ENCODE peak calls at places on chromosomes 16 and 17, in six cellular contexts. A is endothelial cell of umbilical vein, H is lung, N is PC-3, S is H1, M is uterus. F is an unnamed sample.

GRCh38 chr16:70685061-70685937 is 554 bp downstream of the MTSS2 start:
- DNase-seq in A (no peak), H (no peak), N (no peak), S (no peak), M (no peak), F (no peak)

GRCh38 chr17:68740555-68741447 is 139.6 kb upstream of the FAM20A start:
- DNase-seq in A (no peak), H (no peak), N (no peak), S (no peak), M (no peak), F (no peak)

GRCh38 chr16:9681556-9681955 is 500.7 kb downstream of the GRIN2A start:
- DNase-seq in A (no peak), H (no peak), N (no peak), S (no peak), M (no peak), F (no peak)

GRCh38 chr16:11679250-11679649 is 11.0 kb downstream of the SNN start:
- DNase-seq in A (no peak), H (no peak), N (no peak), S (no peak), M (no peak), F (no peak)

GRCh38 chr16:30912794-30913412 is 10.5 kb upstream of the FBXL19 start:
- DNase-seq in A (no peak), H (no peak), N (no peak), S (no peak), M (no peak), F (no peak)

GRCh38 chr17:17868637-17869522 is 32.1 kb upstream of the SREBF1 start:
- DNase-seq in A (peak), H (no peak), N (no peak), S (no peak), M (peak), F (no peak)

GRCh38 chr16:77849640-77850258 is 61.4 kb downstream of the VAT1L start:
- DNase-seq in A (no peak), H (no peak), N (no peak), S (no peak), M (no peak), F (no peak)

GRCh38 chr17:73625975-73626706 is 18.1 kb downstream of the SDK2 start:
- DNase-seq in A (no peak), H (no peak), N (no peak), S (no peak), M (no peak), F (no peak)

GRCh38 chr16:81259916-81260315 is 21.4 kb downstream of the BCO1 start:
- DNase-seq in A (no peak), H (no peak), N (no peak), S (no peak), M (no peak), F (no peak)

GRCh38 chr17:76969598-76970172 is 101.5 kb downstream of the MGAT5B start:
- DNase-seq in A (no peak), H (no peak), N (peak), S (no peak), M (no peak), F (no peak)

GRCh38 chr16:30585022-30585399 is 486 bp downstream of the ZNF785 start:
- DNase-seq in A (no peak), H (no peak), N (peak), S (no peak), M (no peak), F (no peak)

GRCh38 chr16:28258571-28258970 is 33.8 kb upstream of the SBK1 start:
- DNase-seq in A (no peak), H (no peak), N (no peak), S (no peak), M (no peak), F (no peak)

GRCh38 chr16:58366247-58367031 is 25.8 kb upstream of the GINS3 start:
- DNase-seq in A (peak), H (no peak), N (peak), S (no peak), M (no peak), F (no peak)

GRCh38 chr17:62781826-62782225 is 26.3 kb downstream of the MARCHF10 start:
- DNase-seq in A (no peak), H (no peak), N (peak), S (no peak), M (no peak), F (no peak)

GRCh38 chr17:83101805-83102480 is 22.5 kb downstream of the METRNL start:
- DNase-seq in A (no peak), H (no peak), N (no peak), S (no peak), M (no peak), F (no peak)

GRCh38 chr16:85496145-85496544 is 117.0 kb upstream of the GSE1 start:
- DNase-seq in A (no peak), H (no peak), N (no peak), S (no peak), M (no peak), F (no peak)

GRCh38 chr17:27256225-27257030 is 37.5 kb upstream of the WSB1 start:
- DNase-seq in A (peak), H (peak), N (peak), S (no peak), M (no peak), F (no peak)

GRCh38 chr16:70250748-70251650 is 741 bp downstream of the EXOSC6 start:
- DNase-seq in A (peak), H (no peak), N (peak), S (no peak), M (no peak), F (peak)

GRCh38 chr17:15907290-15907689 is 37.6 kb upstream of the ADORA2B start:
- DNase-seq in A (no peak), H (no peak), N (no peak), S (no peak), M (no peak), F (no peak)

GRCh38 chr17:50102164-50102991 is 7.2 kb downstream of the PDK2 start:
- DNase-seq in A (no peak), H (peak), N (no peak), S (no peak), M (no peak), F (no peak)

GRCh38 chr17:18230288-18231141 is 5.1 kb downstream of the LLGL1 start:
- DNase-seq in A (no peak), H (no peak), N (no peak), S (no peak), M (no peak), F (no peak)

GRCh38 chr16:58082381-58082780 is 46.8 kb downstream of the CFAP20 start:
- DNase-seq in A (no peak), H (no peak), N (no peak), S (no peak), M (no peak), F (no peak)

GRCh38 chr17:48799069-48799710 is 17.8 kb downstream of the TTLL6 start:
- DNase-seq in A (no peak), H (no peak), N (no peak), S (no peak), M (no peak), F (no peak)

GRCh38 chr17:81043725-81044427 is 8.9 kb downstream of the BAIAP2 start:
- DNase-seq in A (peak), H (peak), N (peak), S (peak), M (peak), F (no peak)

GRCh38 chr16:67186550-67186950 is 2.8 kb upstream of the MATCAP1 start:
- DNase-seq in A (no peak), H (no peak), N (peak), S (no peak), M (no peak), F (no peak)

GRCh38 chr16:84497418-84497817 is 7.0 kb downstream of the MEAK7 start:
- DNase-seq in A (no peak), H (no peak), N (no peak), S (no peak), M (no peak), F (no peak)

GRCh38 chr16:8708546-8708945 is 34.1 kb downstream of the ABAT start:
- DNase-seq in A (no peak), H (no peak), N (no peak), S (no peak), M (no peak), F (no peak)

GRCh38 chr16:85390511-85391174 is 222.5 kb upstream of the GSE1 start:
- DNase-seq in A (no peak), H (peak), N (peak), S (no peak), M (peak), F (no peak)

GRCh38 chr17:40560592-40561293 is 4.5 kb downstream of the CCR7 start:
- DNase-seq in A (no peak), H (no peak), N (no peak), S (no peak), M (no peak), F (peak)

GRCh38 chr16:48075398-48075797 is 80.4 kb downstream of the ABCC12 start:
- DNase-seq in A (no peak), H (no peak), N (peak), S (no peak), M (no peak), F (no peak)

GRCh38 chr17:77802333-77802615 is 156.2 kb upstream of the TNRC6C start:
- DNase-seq in A (no peak), H (no peak), N (no peak), S (no peak), M (no peak), F (no peak)

GRCh38 chr16:73771196-73771595 is 525.4 kb upstream of the PSMD7 start:
- DNase-seq in A (no peak), H (no peak), N (no peak), S (no peak), M (no peak), F (no peak)

GRCh38 chr17:42553866-42554249 is 1.1 kb downstream of the HSD17B1 start:
- DNase-seq in A (no peak), H (no peak), N (peak), S (no peak), M (no peak), F (no peak)

GRCh38 chr16:85249830-85250455 is 137.7 kb upstream of the CIBAR2 start:
- DNase-seq in A (no peak), H (no peak), N (no peak), S (no peak), M (no peak), F (no peak)

GRCh38 chr16:29124828-29125227 is 140.0 kb downstream of the LAT start:
- DNase-seq in A (no peak), H (no peak), N (no peak), S (no peak), M (no peak), F (no peak)

GRCh38 chr17:6423931-6424330 is 11.0 kb downstream of the AIPL1 start:
- DNase-seq in A (no peak), H (no peak), N (no peak), S (no peak), M (no peak), F (no peak)

GRCh38 chr17:6425407-6425806 is 9.5 kb downstream of the AIPL1 start:
- DNase-seq in A (no peak), H (no peak), N (no peak), S (no peak), M (no peak), F (no peak)

GRCh38 chr17:6427284-6427781 is 7.6 kb downstream of the AIPL1 start:
- DNase-seq in A (no peak), H (no peak), N (peak), S (no peak), M (no peak), F (no peak)

GRCh38 chr17:6428207-6428965 is 6.5 kb downstream of the AIPL1 start:
- DNase-seq in A (no peak), H (no peak), N (no peak), S (no peak), M (no peak), F (no peak)

DNA sequence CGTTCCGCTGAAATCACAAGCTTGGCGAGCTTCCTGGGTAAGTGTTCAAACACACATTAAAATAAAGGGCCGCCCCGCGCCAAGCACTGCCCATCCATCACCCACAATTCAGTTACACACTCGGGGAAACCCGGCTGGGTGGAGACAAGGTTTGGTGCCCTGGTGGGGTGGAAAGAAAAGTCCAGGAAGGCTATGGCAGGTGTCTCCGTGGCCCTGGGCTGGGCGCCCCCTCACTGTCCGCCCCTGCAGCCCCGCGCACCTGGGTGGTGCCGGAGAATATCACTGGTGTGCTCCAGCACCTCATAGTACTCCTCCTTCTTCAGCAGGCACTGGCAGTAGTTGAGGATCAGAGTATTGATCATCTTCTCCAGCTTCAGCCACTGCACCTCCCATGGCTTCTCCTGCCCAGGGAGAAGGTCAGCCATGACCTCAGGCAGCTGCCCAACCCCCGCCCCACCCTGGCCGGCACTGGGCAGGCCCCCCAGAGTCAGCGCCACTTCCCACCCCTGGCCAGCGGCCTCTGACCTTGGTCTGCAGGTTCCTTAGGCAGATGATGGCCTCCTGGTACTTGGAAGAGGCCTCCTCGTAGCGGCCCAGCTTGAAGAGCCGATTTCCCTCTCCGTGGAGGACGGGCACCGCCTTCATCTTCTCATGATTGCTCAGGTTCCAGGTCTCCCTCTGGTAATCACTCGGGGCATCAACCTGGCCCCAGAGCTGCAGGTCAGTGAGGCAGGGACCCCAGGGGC is 8.4 kb downstream of the AIPL1 start:
- DNase-seq in A (no peak), H (no peak), N (no peak), S (no peak), M (no peak), F (no peak)
- TF ChIP-seq CTCF in A (no peak), H (no peak), N (no peak), S (no peak), M (no peak), F (no peak)

GRCh38 chr17:8044819-8045810 is 6.3 kb downstream of the ALOX15B start:
- DNase-seq in A (no peak), H (no peak), N (no peak), S (no peak), M (no peak), F (no peak)
- H3K4me3 ChIP-seq in A (no peak), H (no peak), N (no peak), S (no peak), M (no peak), F (no peak)

DNA sequence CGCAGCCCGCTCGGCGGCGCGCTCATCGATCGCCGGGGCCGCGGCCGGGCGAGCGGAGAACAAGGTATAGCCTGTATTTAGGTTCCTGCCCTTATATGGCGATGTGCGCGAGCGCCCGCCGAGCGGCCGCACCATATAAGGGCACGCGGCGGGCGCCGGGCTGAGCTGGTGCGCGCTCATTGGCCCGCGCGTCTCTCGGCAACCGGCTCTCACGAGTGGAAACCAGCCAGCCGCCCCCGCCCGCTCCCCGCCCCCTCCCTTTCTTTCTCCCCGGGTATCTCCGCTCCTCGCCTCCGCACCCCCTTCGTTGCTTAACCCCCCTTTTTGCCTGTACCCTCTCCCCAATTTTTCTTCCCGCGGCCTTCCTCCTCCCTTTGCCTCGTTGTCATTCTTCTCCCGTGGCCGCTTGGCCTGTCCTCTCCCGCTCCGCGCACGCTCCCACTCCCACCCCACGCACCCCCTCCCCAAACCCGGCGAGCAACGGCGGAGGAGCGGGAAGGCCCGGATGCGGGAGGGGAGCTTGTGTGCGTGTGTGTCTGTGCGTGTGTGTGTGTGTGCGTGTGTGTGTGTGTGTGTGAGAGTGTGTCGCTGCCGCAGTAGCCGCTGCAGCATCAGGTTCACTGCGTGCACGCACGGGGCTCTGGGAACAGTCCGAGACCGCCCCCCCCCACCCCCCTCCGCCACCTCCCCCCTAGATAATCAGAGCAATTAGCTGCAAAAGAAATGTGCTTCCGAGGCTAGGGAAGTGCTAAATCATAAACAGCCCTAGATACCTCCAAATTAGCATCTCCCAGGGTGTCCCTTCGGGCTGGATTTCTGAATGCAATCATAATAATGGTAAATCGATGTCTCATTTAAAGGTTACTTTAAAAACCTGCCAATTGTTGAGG is 13.5 kb upstream of the CBX8 start:
- DNase-seq in A (peak), H (no peak), N (peak), S (no peak), M (peak), F (peak)
- TF ChIP-seq CTCF in A (no peak), H (no peak), N (no peak), S (no peak), M (no peak), F (no peak)

GRCh38 chr16:19127205-19127604 is 13.4 kb downstream of the ITPRIPL2 start:
- DNase-seq in A (no peak), H (no peak), N (no peak), S (no peak), M (no peak), F (peak)
- H3K4me3 ChIP-seq in A (no peak), H (no peak), N (no peak), S (no peak), M (no peak), F (no peak)